ENCODE peak calls at places on chromosomes 16 and 17, in seven cellular contexts. J, S, M, Y, T, N and R are unnamed samples.

GRCh38 chr16:1877089-1877488 is 5.1 kb upstream of the MEIOB start:
- DNase-seq in T (no peak), M (no peak), Y (no peak), S (no peak), N (no peak), J (no peak), R (no peak)

GRCh38 chr16:56982695-56983094 is 6.7 kb upstream of the NLRC5 start:
- DNase-seq in M (no peak), Y (no peak), N (no peak), J (no peak), T (no peak), S (no peak), R (no peak)

GRCh38 chr17:61474934-61475333 is 22.7 kb downstream of the TBX4 start:
- DNase-seq in M (no peak), J (no peak), N (no peak), S (no peak), T (no peak), Y (no peak), R (no peak)

GRCh38 chr17:1073241-1073962 is 76.5 kb downstream of the TIMM22 start:
- DNase-seq in N (no peak), J (no peak), T (no peak), Y (no peak), S (no peak), M (no peak), R (no peak)

GRCh38 chr17:82004485-82005455 is 17.9 kb downstream of the CENPX start:
- DNase-seq in T (no peak), J (no peak), Y (no peak), S (no peak), N (no peak), M (no peak), R (no peak)

GRCh38 chr17:80979547-80980378 is 11.9 kb upstream of the CHMP6 start:
- DNase-seq in N (no peak), S (no peak), J (no peak), M (no peak), T (no peak), Y (no peak), R (no peak)

GRCh38 chr16:64240586-64240985 is 881.3 kb downstream of the CDH11 start:
- DNase-seq in Y (no peak), M (no peak), N (no peak), S (no peak), T (no peak), J (no peak), R (no peak)

GRCh38 chr17:4209611-4210010 is 54.2 kb downstream of the ANKFY1 start:
- DNase-seq in M (no peak), T (no peak), N (no peak), S (no peak), J (no peak), Y (peak), R (no peak)

GRCh38 chr16:85716680-85717038 is 27.9 kb upstream of the GINS2 start:
- DNase-seq in N (no peak), J (no peak), T (no peak), Y (no peak), S (no peak), M (no peak), R (no peak)

GRCh38 chr17:66777689-66778225 is 57.2 kb upstream of the CACNG5 start:
- DNase-seq in J (peak), N (peak), M (peak), Y (no peak), S (no peak), T (no peak), R (peak)

GRCh38 chr16:78045865-78046581 is 23.7 kb downstream of the CLEC3A start:
- DNase-seq in N (peak), S (peak), T (peak), J (peak), M (peak), Y (peak), R (no peak)

GRCh38 chr17:10640475-10640874 is 16.6 kb downstream of the MYH3 start:
- DNase-seq in M (no peak), S (no peak), T (no peak), J (no peak), Y (no peak), N (no peak), R (no peak)

GRCh38 chr17:55577011-55577586 is 65.8 kb upstream of the SMIM36 start:
- DNase-seq in M (no peak), T (no peak), N (no peak), S (peak), J (peak), Y (peak), R (no peak)

GRCh38 chr16:49866533-49867155 is 10.7 kb upstream of the ZNF423 start:
- DNase-seq in T (no peak), S (no peak), J (no peak), M (peak), Y (no peak), N (no peak), R (no peak)

GRCh38 chr17:50950002-50950877 is 84.1 kb upstream of the TOB1 start:
- DNase-seq in S (peak), T (peak), J (peak), Y (peak), M (peak), N (peak), R (peak)

GRCh38 chr16:86559802-86560305 is 4.8 kb upstream of the MTHFSD start:
- DNase-seq in M (no peak), N (no peak), S (no peak), Y (no peak), J (no peak), T (no peak), R (no peak)

GRCh38 chr17:63542942-63543821 is 7.1 kb upstream of the DCAF7 start:
- DNase-seq in J (no peak), N (no peak), M (no peak), T (no peak), Y (no peak), S (no peak), R (no peak)

GRCh38 chr16:4315185-4316102 is at the start of gene GLIS2:
- DNase-seq in M (peak), S (peak), Y (peak), N (no peak), T (peak), J (peak), R (no peak)

GRCh38 chr16:23110257-23110899 is 38.9 kb downstream of the USP31 start:
- DNase-seq in M (no peak), T (no peak), S (no peak), N (no peak), J (no peak), Y (no peak), R (no peak)
- TF ChIP-seq CTCF in M (no peak), T (no peak), S (no peak), N (no peak), J (no peak), Y (no peak), R (no peak)

DNA sequence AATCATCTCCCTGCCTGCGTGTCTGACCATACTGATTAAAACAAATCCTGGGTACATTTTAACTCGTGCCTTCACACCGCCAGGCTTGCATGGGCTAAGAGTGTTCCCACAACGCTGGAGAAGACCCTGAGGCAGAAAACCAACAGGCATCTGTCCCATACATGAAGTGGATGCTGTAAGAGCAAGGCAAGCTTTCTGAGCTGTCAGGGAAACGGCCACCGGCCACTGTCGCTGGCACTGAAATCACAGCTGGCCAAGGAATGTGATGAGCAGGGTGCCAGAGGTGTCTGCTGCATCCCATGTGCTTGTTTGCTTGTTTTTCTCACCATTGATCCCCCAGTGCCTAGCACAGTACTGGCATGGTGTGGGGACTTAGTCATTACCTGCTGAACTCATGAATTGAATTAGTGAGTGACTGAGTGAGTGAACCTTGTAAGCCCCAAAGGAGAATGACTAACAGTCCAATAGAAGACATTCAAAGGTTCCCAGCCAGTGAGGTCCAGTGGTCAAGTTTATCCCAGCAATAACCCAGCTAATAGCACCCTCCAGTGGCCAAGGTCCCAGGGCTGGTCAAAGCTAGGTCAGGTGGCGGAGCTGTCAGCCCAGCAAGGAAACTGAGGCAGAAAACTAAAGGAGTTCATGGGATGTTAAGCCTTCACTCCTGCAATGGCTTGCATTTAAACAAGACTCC is 92.7 kb upstream of the CDH5 start:
- DNase-seq in J (peak), S (peak), Y (no peak), T (peak), M (no peak), N (no peak), R (no peak)
- TF ChIP-seq CTCF in J (peak), S (peak), Y (no peak), T (no peak), M (peak), N (peak), R (peak)

GRCh38 chr16:12341423-12341822 is 364.9 kb downstream of the SNX29 start:
- DNase-seq in M (no peak), Y (no peak), T (no peak), J (no peak), S (no peak), N (no peak), R (no peak)
- TF ChIP-seq CTCF in M (no peak), Y (peak), T (no peak), J (no peak), S (no peak), N (no peak), R (peak)

DNA sequence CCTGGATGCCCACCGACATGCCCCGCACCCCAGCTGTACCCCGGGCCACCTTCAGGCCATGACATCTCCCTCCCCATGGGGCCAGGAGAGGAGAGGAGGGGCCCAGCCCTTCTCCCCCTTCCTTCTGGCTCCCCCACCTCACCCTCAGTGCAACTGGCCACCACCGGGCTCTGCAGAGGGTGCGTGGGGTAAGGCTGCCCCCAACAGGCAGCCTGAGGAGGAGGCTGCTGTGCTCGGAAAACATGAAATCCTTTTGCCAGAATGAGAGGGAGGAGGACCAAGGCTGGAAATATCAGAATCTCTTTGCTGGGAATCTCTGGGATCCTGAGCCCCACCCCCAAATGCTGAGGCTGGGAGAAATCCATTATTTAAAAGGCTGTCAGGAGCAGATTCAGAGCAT is 68.4 kb downstream of the CCT6B start:
- DNase-seq in M (peak), T (peak), Y (no peak), J (peak), S (peak), N (no peak), R (no peak)
- TF ChIP-seq CTCF in M (peak), T (no peak), Y (peak), J (peak), S (peak), N (peak), R (peak)